ENCODE peak calls at places on chromosomes 4 and X, in seven cellular contexts. Z is GM12891, K is H1, N is K562, W is HepG2, S is SK-N-SH, O is GM12878. Q is an unnamed sample.

GRCh38 chr4:95091272-95091671 is 333.5 kb downstream of the BMPR1B start:
- DNase-seq in Z (no peak), K (no peak), N (no peak), W (no peak), S (no peak), O (no peak), Q (no peak)

GRCh38 chr4:84917087-84917821 is 49.2 kb downstream of the WDFY3 start:
- DNase-seq in Z (no peak), K (no peak), N (no peak), W (no peak), S (no peak), O (no peak), Q (no peak)

GRCh38 chr4:128853741-128854140 is 44.2 kb downstream of the JADE1 start:
- DNase-seq in Z (no peak), K (peak; percentile 46), N (no peak), W (no peak), S (no peak), O (no peak), Q (no peak)

GRCh38 chr4:189048119-189048518 is 892.6 kb upstream of the FRG1 start:
- DNase-seq in Z (no peak), K (no peak), N (no peak), W (no peak), S (no peak), O (no peak), Q (no peak)

GRCh38 chrX:7077910-7078245 is 69.6 kb upstream of the STS start:
- DNase-seq in Z (no peak), K (no peak), N (no peak), W (no peak), S (no peak), O (no peak), Q (no peak)

GRCh38 chrX:27767387-27767786 is 40.4 kb upstream of the MAGEB10 start:
- DNase-seq in Z (no peak), K (no peak), N (no peak), W (no peak), S (no peak), O (no peak), Q (no peak)

GRCh38 chr4:159383569-159383934 is 280.7 kb downstream of the RAPGEF2 start:
- DNase-seq in Z (no peak), K (no peak), N (no peak), W (no peak), S (no peak), O (no peak), Q (no peak)

GRCh38 chr4:67934628-67935027 is 28.7 kb downstream of the TMPRSS11A start:
- DNase-seq in Z (no peak), K (no peak), N (no peak), W (no peak), S (no peak), O (no peak), Q (no peak)

GRCh38 chr4:76704133-76704881 is 193.6 kb downstream of the SOWAHB start:
- DNase-seq in Z (no peak), K (no peak), N (no peak), W (no peak), S (no peak), O (no peak), Q (no peak)

GRCh38 chr4:141346144-141346543 is 125.4 kb downstream of the ZNF330 start:
- DNase-seq in Z (no peak), K (no peak), N (peak; percentile 16), W (peak; percentile 13), S (peak; percentile 66), O (no peak), Q (no peak)

GRCh38 chr4:152972821-152973613 is 36.9 kb downstream of the FHDC1 start:
- DNase-seq in Z (no peak), K (no peak), N (no peak), W (no peak), S (no peak), O (no peak), Q (no peak)

GRCh38 chr4:158162637-158163036 is 10.2 kb downstream of the GASK1B start:
- DNase-seq in Z (no peak), K (no peak), N (no peak), W (no peak), S (no peak), O (no peak), Q (no peak)

GRCh38 chr4:98784947-98785693 is 126.7 kb upstream of the TSPAN5 start:
- DNase-seq in Z (no peak), K (no peak), N (no peak), W (no peak), S (no peak), O (no peak), Q (no peak)

GRCh38 chr4:3366893-3367775 is 74.3 kb downstream of the RGS12 start:
- DNase-seq in Z (no peak), K (peak; percentile 56), N (no peak), W (no peak), S (peak; percentile 41), O (no peak), Q (no peak)

GRCh38 chr4:8176547-8177399 is 18.2 kb upstream of the ABLIM2 start:
- DNase-seq in Z (peak; percentile 72), K (peak; percentile 67), N (peak; percentile 51), W (peak; percentile 65), S (peak; percentile 89), O (no peak), Q (peak; percentile 71)

GRCh38 chr4:41887821-41888699 is 47.2 kb upstream of the TMEM33 start:
- DNase-seq in Z (no peak), K (no peak), N (peak; percentile 46), W (peak; percentile 23), S (no peak), O (no peak), Q (no peak)

GRCh38 chrX:6149231-6149870 is 79.3 kb downstream of the NLGN4X start:
- DNase-seq in Z (no peak), K (no peak), N (no peak), W (no peak), S (peak; percentile 37), O (no peak), Q (no peak)

GRCh38 chrX:77436682-77437081 is 10.5 kb upstream of the FGF16 start:
- DNase-seq in Z (no peak), K (no peak), N (no peak), W (no peak), S (no peak), O (no peak), Q (no peak)

GRCh38 chr4:170887396-170887795 is 797.6 kb upstream of the AADAT start:
- DNase-seq in Z (no peak), K (no peak), N (no peak), W (no peak), S (no peak), O (no peak), Q (no peak)

GRCh38 chrX:39995457-39995856 is 102.3 kb downstream of the BCOR start:
- DNase-seq in Z (no peak), K (no peak), N (no peak), W (no peak), S (no peak), O (no peak), Q (no peak)

GRCh38 chr4:184805462-184806245 is 20.1 kb downstream of the ACSL1 start:
- DNase-seq in Z (no peak), K (no peak), N (no peak), W (no peak), S (peak; percentile 71), O (no peak), Q (no peak)

GRCh38 chrX:136906921-136907510 is 26.5 kb upstream of the RBMX start:
- DNase-seq in Z (no peak), K (no peak), N (no peak), W (no peak), S (no peak), O (no peak), Q (no peak)

GRCh38 chr4:30847157-30847556 is 127.0 kb downstream of the PCDH7 start:
- DNase-seq in Z (no peak), K (no peak), N (no peak), W (no peak), S (no peak), O (no peak), Q (no peak)

GRCh38 chr4:8260656-8261111 is 8.9 kb upstream of the HTRA3 start:
- DNase-seq in Z (no peak), K (no peak), N (no peak), W (no peak), S (peak; percentile 74), O (no peak), Q (no peak)

GRCh38 chrX:134691453-134691852 is 33.2 kb upstream of the PLAC1 start:
- DNase-seq in Z (no peak), K (no peak), N (no peak), W (no peak), S (no peak), O (no peak), Q (no peak)

GRCh38 chr4:184282895-184283654 is 65.4 kb upstream of the ENPP6 start:
- DNase-seq in Z (no peak), K (no peak), N (no peak), W (no peak), S (no peak), O (peak; percentile 97), Q (no peak)

GRCh38 chr4:74517996-74518395 is 73.1 kb downstream of the AREG start:
- DNase-seq in Z (no peak), K (no peak), N (no peak), W (no peak), S (no peak), O (no peak), Q (no peak)

GRCh38 chr4:77818667-77819408 is at the start of gene CNOT6L:
- DNase-seq in Z (peak; percentile 30), K (peak; percentile 70), N (peak; percentile 56), W (no peak), S (peak; percentile 83), O (no peak), Q (peak; percentile 27)
- TF ChIP-seq TAF1 in Z (no peak), K (no peak), N (peak; percentile 21), W (no peak), S (no peak), O (peak; percentile 27), Q (peak; percentile 56)

DNA sequence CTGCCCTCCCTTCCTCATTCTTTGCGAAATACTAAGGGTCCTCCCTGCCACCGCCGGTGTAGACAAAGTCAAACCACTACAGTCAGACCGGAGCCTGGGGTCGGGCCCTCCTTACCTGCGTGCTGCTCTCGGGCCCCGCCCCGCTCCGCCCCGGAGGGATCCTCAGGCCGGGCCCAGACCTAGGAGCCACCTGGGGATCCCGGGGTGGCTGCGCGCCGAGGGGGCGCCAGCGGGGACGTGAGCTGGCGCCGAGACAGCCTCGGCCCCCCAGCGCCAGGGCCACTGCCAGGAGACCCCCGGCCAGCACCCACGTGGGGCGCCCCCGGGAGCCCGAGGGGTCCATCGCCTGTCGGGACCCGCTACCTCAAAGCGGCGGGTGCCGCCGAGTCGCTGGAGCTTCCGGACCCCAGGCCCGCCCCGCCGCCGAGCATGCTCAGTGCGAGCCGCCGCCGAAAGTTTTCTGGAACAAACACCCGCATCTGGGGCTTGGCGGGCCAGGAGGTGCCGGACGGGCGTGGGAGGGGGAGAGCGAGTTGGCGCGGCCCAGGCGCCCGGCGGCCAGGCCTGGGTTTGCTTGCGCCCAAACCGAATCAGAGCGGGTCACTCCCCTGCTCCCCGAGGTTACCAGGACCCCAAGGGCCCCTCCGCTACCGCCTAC is at the start of gene EVC2:
- DNase-seq in Z (peak; percentile 42), K (peak; percentile 82), N (peak; percentile 14), W (no peak), S (peak; percentile 58), O (no peak), Q (no peak)
- TF ChIP-seq TAF1 in Z (no peak), K (no peak), N (no peak), W (no peak), S (no peak), O (no peak), Q (no peak)

GRCh38 chr4:89509708-89510269 is 202.2 kb upstream of the GPRIN3 start:
- DNase-seq in Z (peak; percentile 15), K (no peak), N (no peak), W (no peak), S (no peak), O (peak; percentile 31), Q (no peak)
- TF ChIP-seq TAF1 in Z (no peak), K (no peak), N (no peak), W (no peak), S (no peak), O (no peak), Q (no peak)

GRCh38 chrX:108224727-108225455 is 133.3 kb downstream of the ATG4A start:
- DNase-seq in Z (no peak), K (no peak), N (peak; percentile 43), W (peak; percentile 37), S (peak; percentile 19), O (peak; percentile 16), Q (no peak)
- TF ChIP-seq TAF1 in Z (no peak), K (no peak), N (no peak), W (no peak), S (no peak), O (no peak), Q (no peak)

Q was measured in GM12892.